ENCODE peak calls at places on chromosomes 2 and 18, in five cellular contexts. E, L, S, Q and P are unnamed samples.

GRCh38 chr18:75360941-75361340 is 66.6 kb downstream of the SMIM21 start:
- DNase-seq in E (no peak), S (no peak), Q (no peak), L (no peak), P (no peak)

GRCh38 chr18:9771977-9772660 is 64.0 kb downstream of the RAB31 start:
- DNase-seq in E (no peak), Q (no peak), S (no peak), L (no peak), P (no peak)

GRCh38 chr2:203579131-203579643 is 44.1 kb upstream of the RAPH1 start:
- DNase-seq in E (peak), L (peak), Q (peak), S (peak), P (no peak)

GRCh38 chr2:68368657-68369339 is 3.7 kb downstream of the PLEK start:
- DNase-seq in S (peak), Q (no peak), L (peak), E (no peak), P (peak)

GRCh38 chr2:1784087-1784486 is 39.8 kb upstream of the PXDN start:
- DNase-seq in Q (peak), E (no peak), S (peak), L (no peak), P (no peak)

GRCh38 chr18:25231327-25231691 is 120.7 kb downstream of the ZNF521 start:
- DNase-seq in S (no peak), E (no peak), L (no peak), Q (no peak), P (no peak)

GRCh38 chr2:43106767-43107527 is 119.5 kb downstream of the ZFP36L2 start:
- DNase-seq in S (no peak), L (peak), Q (no peak), E (no peak), P (no peak)

GRCh38 chr2:215367647-215368492 is 56.0 kb downstream of the ATIC start:
- DNase-seq in Q (no peak), L (peak), E (no peak), S (peak), P (no peak)

GRCh38 chr2:159521272-159521671 is 95.1 kb downstream of the BAZ2B start:
- DNase-seq in L (no peak), E (no peak), Q (no peak), S (no peak), P (no peak)

GRCh38 chr2:96839288-96839874 is 4.4 kb downstream of the ANKRD23 start:
- DNase-seq in Q (peak), E (peak), S (peak), L (no peak), P (no peak)

GRCh38 chr2:65382776-65383357 is 49.5 kb downstream of the SPRED2 start:
- DNase-seq in E (peak), L (peak), S (peak), Q (peak), P (peak)

GRCh38 chr18:22643731-22644130 is 226.0 kb upstream of the CTAGE1 start:
- DNase-seq in L (peak), Q (no peak), E (no peak), S (peak), P (no peak)

GRCh38 chr2:205170399-205170798 is 511.9 kb upstream of the NRP2 start:
- DNase-seq in L (no peak), E (no peak), S (no peak), Q (peak), P (no peak)

GRCh38 chr18:13441731-13442130 is 223.2 kb downstream of the LDLRAD4 start:
- DNase-seq in Q (no peak), S (no peak), L (no peak), E (no peak), P (no peak)
- H3K4me3 ChIP-seq in Q (no peak), S (no peak), L (no peak), E (no peak), P (no peak)

DNA sequence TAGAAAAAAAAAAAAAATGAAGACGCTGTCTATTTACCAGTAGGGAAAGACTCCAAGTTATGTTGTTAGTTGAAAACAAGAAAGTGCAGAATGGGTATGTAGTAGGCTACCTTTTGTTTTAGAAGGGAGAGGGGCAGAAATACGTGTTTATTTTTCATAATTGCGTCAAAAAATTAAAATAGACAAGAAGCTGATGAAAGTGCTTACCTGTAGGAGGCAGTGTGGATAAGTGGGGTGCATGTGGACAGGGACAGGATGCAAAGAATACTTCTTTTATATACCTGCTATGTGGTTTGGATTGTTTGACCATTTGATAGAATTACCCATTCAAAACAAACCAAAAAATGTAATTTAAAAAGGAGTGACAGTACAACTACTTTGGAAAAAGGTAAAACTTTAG is 3.0 kb upstream of the GCG start:
- DNase-seq in E (no peak), L (no peak), S (no peak), Q (no peak), P (no peak)
- TF ChIP-seq CTCF in E (peak), L (peak), S (no peak), Q (peak), P (peak)

GRCh38 chr18:31992836-31993575 is 25.6 kb upstream of the RNF125 start:
- DNase-seq in L (peak), Q (peak), S (peak), E (no peak), P (no peak)
- H3K4me3 ChIP-seq in L (no peak), Q (no peak), S (no peak), E (no peak), P (no peak)

GRCh38 chr2:105377871-105378270 is 21.0 kb downstream of the FHL2 start:
- DNase-seq in Q (no peak), S (no peak), L (no peak), E (no peak), P (no peak)
- TF ChIP-seq CTCF in Q (no peak), S (peak), L (no peak), E (no peak), P (no peak)

GRCh38 chr2:219282375-219282774 is 3.2 kb downstream of the DNAJB2 start:
- DNase-seq in S (no peak), Q (no peak), E (no peak), L (no peak), P (no peak)

GRCh38 chr2:219285348-219285685 is 6.2 kb downstream of the DNAJB2 start:
- DNase-seq in E (no peak), L (no peak), Q (no peak), S (no peak), P (no peak)

GRCh38 chr2:219281588-219281987 is 2.4 kb downstream of the DNAJB2 start:
- DNase-seq in L (no peak), S (no peak), Q (no peak), E (no peak), P (no peak)

GRCh38 chr2:219284501-219285347 is 5.6 kb downstream of the DNAJB2 start:
- DNase-seq in S (no peak), Q (no peak), E (no peak), L (no peak), P (no peak)

GRCh38 chr2:219282943-219283581 is 3.9 kb downstream of the DNAJB2 start:
- DNase-seq in E (no peak), S (no peak), L (no peak), Q (no peak), P (no peak)
- H3K4me3 ChIP-seq in E (no peak), S (no peak), L (no peak), Q (no peak), P (no peak)

DNA sequence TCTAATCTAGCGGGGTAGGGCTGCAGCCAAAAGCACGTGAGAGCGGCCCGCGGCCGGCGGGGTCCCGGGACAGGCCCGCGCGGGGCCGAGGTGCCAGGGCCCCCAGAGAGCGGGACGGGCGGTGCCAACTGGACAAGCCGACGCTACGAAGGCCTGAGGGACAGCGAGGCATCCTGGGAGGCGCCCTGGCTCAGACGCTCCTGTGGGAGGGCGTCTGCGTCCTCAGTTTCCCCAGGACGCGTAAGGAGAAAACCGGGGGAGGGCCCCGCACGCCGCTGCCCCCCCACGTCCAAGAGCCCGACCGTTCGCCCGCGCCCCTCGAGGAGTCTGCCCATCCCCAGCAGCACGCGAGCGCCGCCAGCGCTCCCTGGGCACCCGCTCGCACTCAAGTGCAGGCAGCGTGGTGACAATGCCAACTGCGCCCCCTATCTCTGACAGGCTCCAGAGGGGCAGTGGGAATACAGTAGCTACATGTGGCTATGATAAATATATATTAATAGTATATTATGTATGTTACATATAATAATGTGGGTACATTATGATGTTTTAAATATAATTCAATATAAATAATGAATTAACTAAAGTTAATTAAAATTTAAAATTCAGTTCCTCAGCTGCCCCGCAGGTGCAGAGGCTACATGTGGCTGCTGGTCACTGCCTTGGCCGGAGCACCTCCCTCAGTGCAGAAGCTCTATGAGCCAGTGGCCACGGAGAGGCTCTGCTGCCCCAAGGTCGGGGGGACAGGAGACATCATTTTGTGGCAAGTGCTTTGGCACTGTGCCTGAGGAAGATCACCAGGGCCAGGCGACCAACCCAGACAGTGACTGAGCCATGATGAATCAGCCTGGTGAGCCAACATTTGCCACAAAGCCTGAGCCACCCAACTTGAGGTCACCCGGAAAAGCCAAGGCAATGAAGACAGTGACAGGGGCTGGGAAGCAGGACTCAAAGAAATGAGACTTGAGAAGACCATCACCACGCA is 5.5 kb upstream of the SFT2D3 start:
- DNase-seq in L (peak), S (peak), Q (peak), E (peak), P (no peak)
- TF ChIP-seq CTCF in L (peak), S (peak), Q (peak), E (peak), P (peak)

DNA sequence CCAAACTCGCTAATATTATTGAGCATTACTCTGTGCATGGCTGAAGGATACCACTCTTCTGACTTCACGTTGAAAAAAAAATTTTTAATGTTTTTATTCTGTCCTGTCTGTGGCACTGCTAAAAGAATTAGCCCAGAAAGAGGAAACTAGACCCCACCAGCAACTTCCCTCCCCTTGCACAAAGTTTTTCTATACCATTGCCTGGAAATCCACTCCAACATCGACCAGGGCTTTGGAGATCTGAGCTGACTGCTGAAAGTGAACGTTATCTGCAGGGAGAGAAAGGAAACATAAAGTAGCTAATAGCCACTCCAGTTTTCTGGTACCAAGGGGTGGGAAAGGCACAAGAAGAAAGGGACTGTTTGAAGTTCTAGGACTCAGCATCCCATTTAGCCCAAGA is 79.2 kb downstream of the DPP4 start:
- DNase-seq in E (no peak), S (no peak), L (no peak), Q (no peak), P (no peak)
- H3K4me3 ChIP-seq in E (no peak), S (no peak), L (no peak), Q (no peak), P (no peak)

DNA sequence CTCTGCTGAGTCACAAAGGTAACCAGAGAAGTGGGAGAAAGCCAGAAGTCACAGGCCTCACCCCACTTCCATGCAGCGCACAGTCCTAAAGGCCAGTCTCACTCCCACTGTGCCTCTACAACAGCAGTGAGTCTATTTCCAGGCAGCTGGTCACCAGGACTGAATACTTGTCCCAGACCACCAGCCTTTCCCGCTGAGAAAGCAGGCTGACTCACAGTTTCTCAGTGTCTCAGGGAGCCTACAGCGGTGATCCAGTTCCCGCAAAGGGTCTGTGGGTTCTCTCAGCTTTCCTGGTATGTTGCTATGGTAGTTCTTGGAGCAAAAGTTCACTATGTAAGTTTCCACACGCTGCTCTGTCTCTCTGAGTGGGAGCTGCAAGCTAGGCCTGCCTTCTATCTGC is 622.5 kb downstream of the RNF144A start:
- DNase-seq in Q (no peak), S (peak), E (no peak), L (no peak), P (peak)
- TF ChIP-seq CTCF in Q (no peak), S (no peak), E (no peak), L (no peak), P (no peak)

GRCh38 chr2:139045524-139045923 is 265.3 kb upstream of the NXPH2 start:
- DNase-seq in Q (peak), S (no peak), L (no peak), E (no peak), P (no peak)
- H3K4me3 ChIP-seq in Q (no peak), S (no peak), L (no peak), E (no peak), P (no peak)